ENCODE peak calls at places on chromosomes 2 and 18, in ten cellular contexts. I, D, F, G, W, V, H, U, N and Y are unnamed samples.

GRCh38 chr2:19881866-19882265 is 19.9 kb downstream of the TTC32 start:
- DNase-seq in N (no peak), V (no peak), G (no peak), H (no peak), D (no peak), F (no peak), U (no peak), W (no peak), I (no peak), Y (no peak)

GRCh38 chr2:45616663-45617411 is 5.8 kb upstream of the SRBD1 start:
- DNase-seq in G (no peak), W (peak; percentile 54), F (no peak), D (no peak), V (no peak), I (no peak), U (peak; percentile 24), N (no peak), H (peak; percentile 73), Y (no peak)

GRCh38 chr2:49980774-49981173 is 826.5 kb upstream of the FSHR start:
- DNase-seq in G (no peak), F (no peak), U (no peak), W (peak; percentile 3), I (no peak), N (no peak), H (no peak), V (no peak), D (no peak), Y (no peak)

GRCh38 chr18:13181765-13182164 is 36.8 kb upstream of the LDLRAD4 start:
- DNase-seq in F (no peak), G (peak; percentile 40), N (no peak), U (no peak), W (no peak), V (no peak), I (no peak), D (no peak), H (no peak), Y (no peak)

GRCh38 chr2:96930351-96931015 is 55.9 kb downstream of the FAM178B start:
- DNase-seq in F (no peak), G (peak; percentile 23), V (no peak), U (no peak), N (no peak), W (no peak), I (no peak), D (no peak), H (no peak), Y (no peak)

GRCh38 chr18:50637961-50638622 is 78.2 kb downstream of the MAPK4 start:
- DNase-seq in D (no peak), V (no peak), F (no peak), G (no peak), W (no peak), N (no peak), U (no peak), H (no peak), I (no peak), Y (no peak)

GRCh38 chr2:100606740-100607343 is 44.0 kb downstream of the PDCL3 start:
- DNase-seq in V (peak; percentile 54), I (no peak), D (no peak), W (peak; percentile 25), N (peak; percentile 64), U (peak; percentile 35), G (no peak), H (peak; percentile 65), F (peak; percentile 53), Y (peak; percentile 39)

GRCh38 chr2:169509230-169509917 is at the start of gene KLHL41:
- DNase-seq in H (peak; percentile 48), N (no peak), W (peak; percentile 25), G (no peak), V (no peak), F (no peak), U (no peak), D (no peak), I (no peak), Y (no peak)

GRCh38 chr2:27839022-27839618 is 51.1 kb downstream of the RBKS start:
- DNase-seq in G (no peak), F (no peak), V (no peak), H (no peak), W (no peak), D (no peak), U (no peak), N (peak; percentile 74), I (no peak), Y (no peak)

GRCh38 chr2:120622886-120623753 is 112.5 kb upstream of the GLI2 start:
- DNase-seq in G (peak; percentile 45), U (no peak), I (no peak), H (no peak), V (no peak), F (no peak), D (no peak), W (no peak), N (no peak), Y (no peak)

GRCh38 chr2:24237313-24237712 is 62.5 kb downstream of the FAM228A start:
- DNase-seq in N (no peak), D (no peak), V (no peak), W (no peak), U (no peak), G (no peak), H (no peak), F (no peak), I (no peak), Y (no peak)

GRCh38 chr2:20143263-20143662 is 81.7 kb downstream of the SDC1 start:
- DNase-seq in H (peak; percentile 50), V (no peak), W (peak; percentile 50), D (no peak), I (no peak), N (no peak), F (no peak), U (no peak), G (no peak), Y (no peak)

GRCh38 chr2:239488078-239488590 is 87.3 kb upstream of the HDAC4 start:
- DNase-seq in U (no peak), H (no peak), W (no peak), G (peak; percentile 33), D (no peak), F (no peak), N (no peak), I (no peak), V (no peak), Y (no peak)
- H3K27me3 ChIP-seq in U (peaks cover 5% of the 10 kb centered on the region), H (no peaks in the 10 kb centered on the region), W (no peaks in the 10 kb centered on the region), G (no peaks in the 10 kb centered on the region), D (no peaks in the 10 kb centered on the region), F (peaks cover 9% of the 10 kb centered on the region), N (no peaks in the 10 kb centered on the region), I (no peaks in the 10 kb centered on the region), V (peaks cover 53% of the 10 kb centered on the region), Y (no peaks in the 10 kb centered on the region)

GRCh38 chr2:10407432-10407831 is 40.7 kb downstream of the ODC1 start:
- DNase-seq in G (no peak), F (no peak), H (no peak), V (no peak), N (no peak), W (no peak), I (no peak), U (no peak), D (no peak), Y (no peak)

GRCh38 chr2:10407841-10408648 is 40.1 kb downstream of the ODC1 start:
- DNase-seq in I (no peak), F (peak; percentile 90), G (no peak), D (peak; percentile 86), N (no peak), U (peak; percentile 81), W (peak; percentile 91), H (peak; percentile 95), V (peak; percentile 85), Y (peak; percentile 30)

GRCh38 chr2:10406016-10406415 is 42.1 kb downstream of the ODC1 start:
- DNase-seq in I (peak; percentile 74), N (no peak), F (no peak), W (no peak), H (peak; percentile 77), V (no peak), U (no peak), D (no peak), G (no peak), Y (no peak)

GRCh38 chr2:10405441-10405840 is 42.7 kb downstream of the ODC1 start:
- DNase-seq in V (no peak), W (peak; percentile 99), G (no peak), N (peak; percentile 84), D (peak; percentile 56), I (peak; percentile 90), H (peak; percentile 99), F (peak; percentile 94), U (no peak), Y (no peak)

DNA sequence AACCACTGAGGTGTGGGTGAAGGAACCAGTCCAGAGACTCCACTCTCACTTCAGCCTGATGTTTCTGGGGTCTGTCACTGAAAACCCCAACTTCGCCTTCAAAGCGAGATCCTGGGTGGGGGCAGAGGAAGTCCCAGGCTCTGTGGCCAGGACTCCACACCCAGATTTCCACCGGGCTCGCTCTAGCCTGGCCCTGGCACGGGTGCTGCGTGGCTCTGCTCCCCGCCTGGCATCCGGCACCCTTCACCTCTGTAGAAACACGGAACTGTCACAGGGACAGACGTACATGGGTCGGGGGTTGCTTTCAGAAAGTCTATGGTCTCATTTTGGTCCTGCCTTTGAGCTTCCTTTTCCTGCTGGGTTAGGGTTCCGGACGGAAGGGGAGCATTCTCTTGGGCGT is 41.6 kb downstream of the ODC1 start:
- DNase-seq in I (no peak), U (no peak), N (no peak), H (no peak), W (peak; percentile 6), F (no peak), V (no peak), D (no peak), G (no peak), Y (no peak)
- H3K4me1 ChIP-seq in I (peaks cover 50% of the 10 kb centered on the region), U (peaks cover 48% of the 10 kb centered on the region), N (peaks cover 34% of the 10 kb centered on the region), H (peaks cover 64% of the 10 kb centered on the region), W (peaks cover 47% of the 10 kb centered on the region), F (peaks cover 82% of the 10 kb centered on the region), V (peaks cover 30% of the 10 kb centered on the region), D (peaks cover 26% of the 10 kb centered on the region), G (peaks cover 88% of the 10 kb centered on the region), Y (peaks cover 4% of the 10 kb centered on the region)

DNA sequence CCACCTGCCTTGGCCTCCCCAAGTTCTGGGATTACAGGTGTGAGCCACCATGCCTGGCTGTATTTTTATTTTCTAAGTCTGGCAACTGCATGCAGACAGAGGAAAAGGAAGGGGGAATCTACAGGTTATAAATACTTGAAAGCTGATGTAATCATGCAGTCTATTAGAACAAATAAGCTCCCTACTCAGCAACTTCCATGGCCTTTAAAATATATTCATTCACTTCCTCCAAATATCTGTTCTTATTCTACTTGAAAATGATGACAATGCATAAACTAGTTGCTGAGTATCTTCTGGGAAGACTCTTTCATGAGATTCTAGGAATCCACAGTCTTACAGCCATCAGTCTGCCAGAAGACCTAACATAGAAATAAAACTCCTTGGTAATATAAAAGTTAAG is 66.9 kb upstream of the NCKAP5 start:
- DNase-seq in F (no peak), N (no peak), W (no peak), D (no peak), H (no peak), I (no peak), G (no peak), V (no peak), U (no peak), Y (no peak)
- H3K27me3 ChIP-seq in F (no peaks in the 10 kb centered on the region), N (no peaks in the 10 kb centered on the region), W (no peaks in the 10 kb centered on the region), D (no peaks in the 10 kb centered on the region), H (no peaks in the 10 kb centered on the region), I (no peaks in the 10 kb centered on the region), G (no peaks in the 10 kb centered on the region), V (no peaks in the 10 kb centered on the region), U (no peaks in the 10 kb centered on the region), Y (no peaks in the 10 kb centered on the region)

DNA sequence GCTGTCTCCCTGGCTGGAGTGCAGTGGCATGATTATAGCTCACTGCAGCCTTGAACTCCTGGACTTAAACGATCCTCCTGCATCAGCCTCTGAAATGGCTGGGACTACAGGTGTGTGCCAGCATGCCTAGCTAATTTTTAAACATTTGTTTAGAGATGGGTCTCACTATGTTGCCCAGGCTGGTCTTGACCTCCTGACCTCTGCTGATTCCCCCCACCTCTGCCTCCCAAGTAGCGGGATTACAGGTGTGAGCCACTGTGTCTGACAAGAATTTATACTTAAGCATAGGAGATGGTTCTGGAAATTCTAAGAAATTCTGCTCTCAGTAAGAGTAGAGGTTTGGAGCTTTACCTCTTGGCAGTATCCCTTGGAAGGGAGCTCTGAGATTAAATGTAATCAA is 18.2 kb downstream of the MTHFD2 start:
- DNase-seq in N (no peak), W (no peak), U (no peak), D (no peak), F (no peak), G (no peak), H (no peak), V (no peak), I (no peak), Y (no peak)
- H3K4me1 ChIP-seq in N (no peaks in the 10 kb centered on the region), W (no peaks in the 10 kb centered on the region), U (peaks cover 3% of the 10 kb centered on the region), D (no peaks in the 10 kb centered on the region), F (no peaks in the 10 kb centered on the region), G (no peaks in the 10 kb centered on the region), H (no peaks in the 10 kb centered on the region), V (no peaks in the 10 kb centered on the region), I (no peaks in the 10 kb centered on the region), Y (no peaks in the 10 kb centered on the region)